ENCODE peak calls at places on chromosomes 13 and 19, in six cellular contexts. K is uterus, I is H9, A is foreskin fibroblast, Z is dorsolateral prefrontal cortex, D is kidney. O is an unnamed sample.

GRCh38 chr19:49492573-49493411 is 3.4 kb upstream of the RPS11 start:
- DNase-seq in K (no peak), I (no peak), A (peak; percentile 44), Z (no peak), D (no peak), O (no peak)

GRCh38 chr19:9945319-9945966 is 9.1 kb upstream of the OLFM2 start:
- DNase-seq in K (peak; percentile 97), I (peak; percentile 57), A (peak; percentile 100), Z (no peak), D (peak; percentile 93), O (no peak)

GRCh38 chr19:35011091-35011689 is 11.1 kb downstream of the GRAMD1A start:
- DNase-seq in K (no peak), I (no peak), A (no peak), Z (no peak), D (no peak), O (no peak)

GRCh38 chr13:29801737-29802305 is 48.6 kb downstream of the UBL3 start:
- DNase-seq in K (no peak), I (no peak), A (no peak), Z (no peak), D (no peak), O (no peak)

GRCh38 chr13:113861433-113862030 is 2.3 kb downstream of the GAS6 start:
- DNase-seq in K (peak; percentile 20), I (peak; percentile 32), A (no peak), Z (no peak), D (no peak), O (no peak)

GRCh38 chr13:46575321-46575721 is 22.4 kb downstream of the LRCH1 start:
- DNase-seq in K (no peak), I (no peak), A (peak; percentile 64), Z (no peak), D (no peak), O (no peak)

GRCh38 chr13:26895808-26896466 is 135.4 kb upstream of the GPR12 start:
- DNase-seq in K (no peak), I (no peak), A (no peak), Z (no peak), D (peak; percentile 49), O (no peak)

GRCh38 chr19:925912-926594 is at the start of gene ARID3A:
- DNase-seq in K (no peak), I (peak; percentile 71), A (no peak), Z (no peak), D (peak; percentile 80), O (peak; percentile 75)

GRCh38 chr13:27551563-27551962 is 68.8 kb downstream of the LNX2 start:
- DNase-seq in K (no peak), I (no peak), A (no peak), Z (no peak), D (no peak), O (no peak)

GRCh38 chr13:113119166-113119821 is 3.3 kb upstream of the F10 start:
- DNase-seq in K (no peak), I (no peak), A (no peak), Z (no peak), D (peak; percentile 32), O (peak; percentile 6)

GRCh38 chr19:311813-312261 is 20.6 kb upstream of the PLPP2 start:
- DNase-seq in K (no peak), I (no peak), A (no peak), Z (no peak), D (no peak), O (no peak)

GRCh38 chr13:107450426-107450825 is 764.9 kb downstream of the LIG4 start:
- DNase-seq in K (no peak), I (no peak), A (no peak), Z (no peak), D (no peak), O (no peak)

GRCh38 chr19:50252111-50252886 is 48.9 kb downstream of the MYH14 start:
- DNase-seq in K (no peak), I (peak; percentile 73), A (peak; percentile 4), Z (no peak), D (no peak), O (no peak)

GRCh38 chr13:36907801-36908200 is 12.2 kb downstream of the SMAD9 start:
- DNase-seq in K (no peak), I (no peak), A (no peak), Z (no peak), D (no peak), O (peak; percentile 35)
- TF ChIP-seq CTCF in K (no peak), I (no peak), A (no peak), Z (no peak), D (no peak), O (no peak)

GRCh38 chr13:24627090-24627714 is 53.0 kb upstream of the ATP12A start:
- DNase-seq in K (no peak), I (peak; percentile 87), A (no peak), Z (no peak), D (no peak), O (peak; percentile 77)
- TF ChIP-seq CTCF in K (no peak), I (peak; percentile 99), A (peak; percentile 82), Z (peak; percentile 58), D (peak; percentile 73), O (peak; percentile 92)

GRCh38 chr13:48078251-48078656 is 16.6 kb downstream of the MED4 start:
- DNase-seq in K (no peak), I (no peak), A (no peak), Z (no peak), D (no peak), O (no peak)
- TF ChIP-seq CTCF in K (no peak), I (peak; percentile 46), A (no peak), Z (no peak), D (peak; percentile 28), O (no peak)

GRCh38 chr13:21683034-21683733 is 12.3 kb downstream of the FGF9 start:
- DNase-seq in K (no peak), I (no peak), A (peak; percentile 32), Z (no peak), D (peak; percentile 75), O (no peak)
- TF ChIP-seq CTCF in K (no peak), I (no peak), A (no peak), Z (no peak), D (no peak), O (no peak)

DNA sequence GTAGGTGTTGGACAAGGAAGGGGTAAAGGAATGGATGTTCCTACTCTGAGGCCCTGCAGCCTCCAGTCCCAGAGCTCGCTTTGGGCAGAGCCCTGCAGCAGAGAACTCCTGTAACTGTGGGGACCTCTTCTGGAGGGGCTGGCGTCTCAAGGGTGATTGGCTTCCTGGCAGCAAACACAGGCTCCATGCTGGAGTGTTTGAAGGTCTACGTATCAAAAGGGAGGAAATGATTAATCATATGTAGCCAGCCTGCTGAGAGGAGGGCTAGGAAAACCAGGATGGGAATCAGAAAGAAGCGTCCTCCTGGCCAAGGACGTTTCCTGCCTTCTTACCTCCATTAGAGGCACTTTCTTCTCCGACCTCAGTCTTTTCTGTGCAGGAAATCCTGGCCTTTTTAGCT is 208.5 kb downstream of the TSHZ3 start:
- DNase-seq in K (no peak), I (no peak), A (peak; percentile 26), Z (no peak), D (no peak), O (no peak)
- TF ChIP-seq CTCF in K (no peak), I (no peak), A (no peak), Z (no peak), D (no peak), O (no peak)

DNA sequence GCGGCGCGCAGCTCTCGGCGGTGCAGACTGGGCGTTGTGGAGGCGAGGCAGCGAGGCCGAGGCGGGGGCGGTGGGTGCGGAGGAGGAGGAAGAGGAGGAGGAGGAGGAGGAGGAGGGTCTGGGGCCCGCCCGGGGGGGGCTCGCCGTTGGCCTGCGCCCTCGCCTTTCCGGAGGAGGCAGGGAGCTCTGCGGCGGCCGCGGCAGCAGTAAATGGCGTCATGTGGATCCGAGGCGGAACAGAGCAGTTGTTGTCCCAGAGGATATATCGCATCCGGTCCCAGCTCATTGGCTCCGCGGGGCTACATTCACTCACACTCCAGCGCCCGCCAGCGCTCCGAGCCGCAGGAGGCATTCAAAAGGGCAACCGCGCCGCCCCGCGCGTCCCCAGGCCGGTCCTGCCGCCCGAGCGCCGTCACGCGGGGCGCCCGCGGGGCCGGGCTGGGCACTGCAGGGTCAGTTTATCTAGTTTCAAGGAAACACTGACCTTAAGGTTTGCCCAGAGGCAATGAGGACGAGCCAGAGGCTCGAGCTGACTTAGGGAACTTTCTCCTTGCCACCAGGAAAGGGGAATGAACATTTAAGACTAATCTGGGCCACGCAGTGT is at the start of gene SPRY2:
- DNase-seq in K (peak; percentile 89), I (peak; percentile 96), A (peak; percentile 99), Z (peak; percentile 85), D (peak; percentile 97), O (peak; percentile 90)
- TF ChIP-seq CTCF in K (peak; percentile 26), I (no peak), A (no peak), Z (peak; percentile 53), D (peak; percentile 8), O (no peak)

GRCh38 chr19:46578450-46578849 is 22.7 kb upstream of the CALM3 start:
- DNase-seq in K (no peak), I (no peak), A (no peak), Z (no peak), D (no peak), O (no peak)

GRCh38 chr19:46574533-46574932 is 26.6 kb upstream of the CALM3 start:
- DNase-seq in K (no peak), I (no peak), A (no peak), Z (no peak), D (no peak), O (no peak)

GRCh38 chr19:46573679-46574522 is 27.2 kb upstream of the CALM3 start:
- DNase-seq in K (no peak), I (no peak), A (no peak), Z (no peak), D (no peak), O (no peak)

GRCh38 chr19:46580247-46580646 is 20.9 kb upstream of the CALM3 start:
- DNase-seq in K (no peak), I (no peak), A (no peak), Z (no peak), D (no peak), O (no peak)

DNA sequence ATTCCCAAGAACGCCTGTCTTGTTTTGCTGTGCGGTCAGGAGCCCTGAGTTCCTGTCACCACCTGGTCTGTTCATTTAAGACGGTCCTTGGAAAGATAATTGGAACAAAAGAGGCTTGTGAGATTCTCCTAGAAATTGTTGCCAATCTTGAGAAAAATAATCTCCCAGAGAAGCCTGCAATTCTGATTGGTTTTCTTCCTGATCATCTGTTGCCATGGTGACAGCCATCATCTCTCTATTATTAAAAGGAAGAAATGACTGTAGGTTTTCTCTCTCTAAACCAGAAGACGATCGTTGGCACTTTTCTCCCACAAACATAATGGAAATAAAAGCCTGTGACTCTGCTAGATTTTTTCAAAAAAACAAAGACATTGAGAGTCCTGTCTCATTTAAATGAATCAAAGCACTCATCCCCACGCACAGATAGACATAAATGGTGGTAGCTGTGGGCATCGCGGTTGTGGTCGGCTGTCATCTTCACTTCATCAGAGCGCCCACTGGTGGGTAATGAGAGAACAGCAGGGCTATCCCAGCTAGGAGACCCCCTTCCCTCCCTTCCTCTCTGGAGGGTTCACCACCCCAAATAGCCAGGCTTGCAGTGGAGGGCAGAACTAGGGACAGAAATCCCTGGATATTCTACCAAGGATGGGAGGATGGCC is 21.7 kb upstream of the CALM3 start:
- DNase-seq in K (no peak), I (peak; percentile 54), A (no peak), Z (no peak), D (no peak), O (peak; percentile 82)
- TF ChIP-seq CTCF in K (no peak), I (peak; percentile 72), A (peak; percentile 32), Z (no peak), D (no peak), O (peak; percentile 83)

GRCh38 chr13:21694831-21695230 is 24.0 kb downstream of the FGF9 start:
- DNase-seq in K (no peak), I (no peak), A (no peak), Z (no peak), D (no peak), O (no peak)
- TF ChIP-seq CTCF in K (no peak), I (no peak), A (no peak), Z (no peak), D (no peak), O (no peak)

O was measured in glutamatergic neuron.